ENCODE peak calls at places on chromosome 4, in seven cellular contexts. W is fibroblast of pulmonary artery, M is LNCaP clone FGC, Z is tibial nerve, R is sigmoid colon, E is prostate gland, K is fibroblast of mammary gland. Y is an unnamed sample.

GRCh38 chr4:79334783-79335182 is 8.9 kb upstream of the NAA11 start:
- DNase-seq in K (no peak), M (no peak), W (no peak), E (no peak), Z (no peak), R (no peak), Y (no peak)

GRCh38 chr4:2944882-2945526 is 18.2 kb downstream of the NOP14 start:
- DNase-seq in Z (no peak), W (no peak), K (no peak), E (no peak), R (peak; percentile 52), M (no peak), Y (no peak)

GRCh38 chr4:162497564-162498167 is 333.9 kb upstream of the FSTL5 start:
- DNase-seq in K (peak; percentile 51), W (peak; percentile 64), E (no peak), M (no peak), R (no peak), Z (no peak), Y (peak; percentile 66)

GRCh38 chr4:88963817-88964216 is 93.2 kb downstream of the FAM13A start:
- DNase-seq in M (no peak), R (no peak), K (peak; percentile 79), E (no peak), Z (no peak), W (peak; percentile 61), Y (peak; percentile 46)

GRCh38 chr4:88697113-88697512 is 516 bp downstream of the NAP1L5 start:
- DNase-seq in E (no peak), K (peak; percentile 69), Z (peak; percentile 17), M (no peak), W (peak; percentile 41), R (peak; percentile 82), Y (peak; percentile 30)

GRCh38 chr4:146033149-146033548 is 94.5 kb upstream of the ZNF827 start:
- DNase-seq in M (no peak), W (no peak), E (no peak), Z (no peak), K (no peak), R (no peak), Y (no peak)

GRCh38 chr4:169058312-169058711 is 48.3 kb upstream of the CBR4 start:
- DNase-seq in K (no peak), Z (no peak), R (no peak), E (no peak), M (no peak), W (no peak), Y (no peak)

GRCh38 chr4:5220028-5220427 is 168.7 kb downstream of the STK32B start:
- DNase-seq in R (no peak), E (no peak), M (peak; percentile 1), K (no peak), Z (no peak), W (peak; percentile 4), Y (peak; percentile 3)

GRCh38 chr4:53150631-53151488 is 215.0 kb downstream of the SCFD2 start:
- DNase-seq in W (peak; percentile 21), E (no peak), R (no peak), M (no peak), Z (no peak), K (no peak), Y (peak; percentile 21)

GRCh38 chr4:146949559-146949958 is 3.9 kb upstream of the TTC29 start:
- DNase-seq in K (no peak), E (no peak), Z (no peak), W (no peak), R (no peak), M (no peak), Y (no peak)

GRCh38 chr4:3880595-3881120 is 114.5 kb downstream of the ADRA2C start:
- DNase-seq in K (peak; percentile 45), M (peak; percentile 15), W (peak; percentile 50), Z (peak; percentile 24), E (peak; percentile 65), R (no peak), Y (peak; percentile 56)

GRCh38 chr4:5463361-5463760 is 245.0 kb downstream of the EVC2 start:
- DNase-seq in M (no peak), E (no peak), R (no peak), K (no peak), Z (no peak), W (no peak), Y (no peak)

GRCh38 chr4:76780781-76781697 is 116.9 kb downstream of the SOWAHB start:
- DNase-seq in E (no peak), W (no peak), Z (no peak), M (no peak), R (no peak), K (no peak), Y (no peak)

GRCh38 chr4:15935504-15936392 is 2.8 kb downstream of the FGFBP1 start:
- DNase-seq in W (no peak), E (no peak), K (no peak), M (no peak), Z (no peak), R (no peak), Y (peak; percentile 6)

GRCh38 chr4:82469776-82470345 is 39.5 kb downstream of the ENOPH1 start:
- DNase-seq in M (no peak), Z (no peak), R (no peak), K (peak; percentile 56), E (no peak), W (peak; percentile 68), Y (peak; percentile 64)

GRCh38 chr4:128635939-128636551 is 173.5 kb upstream of the JADE1 start:
- DNase-seq in M (no peak), E (no peak), K (no peak), Z (no peak), W (peak; percentile 6), R (no peak), Y (peak; percentile 22)

GRCh38 chr4:152676052-152676854 is 3.5 kb downstream of the TMEM154 start:
- DNase-seq in K (no peak), R (no peak), E (no peak), W (no peak), M (no peak), Z (no peak), Y (no peak)

GRCh38 chr4:119068529-119068962 is 67.1 kb upstream of the MYOZ2 start:
- DNase-seq in E (no peak), K (no peak), Z (no peak), W (no peak), R (no peak), M (no peak), Y (peak; percentile 22)

GRCh38 chr4:174521800-174522182 is 497 bp downstream of the HPGD start:
- DNase-seq in Z (no peak), E (peak; percentile 40), W (no peak), R (no peak), M (no peak), K (no peak), Y (no peak)

GRCh38 chr4:52932586-52933482 is 70.7 kb downstream of the RASL11B start:
- DNase-seq in K (peak; percentile 68), Z (no peak), W (peak; percentile 24), M (no peak), R (no peak), E (no peak), Y (peak; percentile 28)

GRCh38 chr4:159899596-159899995 is 796.7 kb downstream of the RAPGEF2 start:
- DNase-seq in R (no peak), Z (no peak), K (no peak), E (no peak), M (no peak), W (no peak), Y (no peak)

DNA sequence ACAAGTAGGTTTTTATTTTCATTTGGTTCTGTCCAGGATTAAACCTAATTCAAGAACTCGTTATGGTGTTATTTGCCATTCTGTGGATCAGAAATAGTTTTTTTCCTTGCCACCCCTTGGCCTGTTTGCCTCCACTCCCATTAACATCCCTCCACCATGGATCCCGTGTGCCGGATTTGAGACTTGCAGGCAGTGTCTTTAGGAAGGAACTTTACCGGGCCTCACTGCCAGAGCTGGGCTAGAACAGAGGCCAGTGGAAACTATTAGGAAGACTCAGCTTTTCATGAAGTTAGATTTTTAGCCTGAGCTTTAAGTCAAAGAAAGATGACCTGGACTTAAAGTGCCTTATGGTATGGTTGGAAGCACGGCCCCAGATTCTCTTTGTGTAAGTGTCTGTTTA is 2.4 kb downstream of the KLHL2 start:
- DNase-seq in K (no peak), W (no peak), M (no peak), E (no peak), R (no peak), Z (no peak), Y (no peak)
- H3K4me3 ChIP-seq in K (no peak overlapping the region), W (no peak overlapping the region), M (no peak overlapping the region), E (no peak overlapping the region), R (no peak overlapping the region), Z (no peak overlapping the region), Y (no peak overlapping the region)

GRCh38 chr4:140567722-140568121 is 1.0 kb downstream of the UCP1 start:
- DNase-seq in E (no peak), R (no peak), M (no peak), K (no peak), Z (no peak), W (peak; percentile 4), Y (peak; percentile 5)
- H3K4me3 ChIP-seq in E (no peak overlapping the region), R (peak overlapping the region; percentile 12), M (no peak overlapping the region), K (no peak overlapping the region), Z (no peak overlapping the region), W (peak overlapping the region; percentile 3), Y (no peak overlapping the region)

DNA sequence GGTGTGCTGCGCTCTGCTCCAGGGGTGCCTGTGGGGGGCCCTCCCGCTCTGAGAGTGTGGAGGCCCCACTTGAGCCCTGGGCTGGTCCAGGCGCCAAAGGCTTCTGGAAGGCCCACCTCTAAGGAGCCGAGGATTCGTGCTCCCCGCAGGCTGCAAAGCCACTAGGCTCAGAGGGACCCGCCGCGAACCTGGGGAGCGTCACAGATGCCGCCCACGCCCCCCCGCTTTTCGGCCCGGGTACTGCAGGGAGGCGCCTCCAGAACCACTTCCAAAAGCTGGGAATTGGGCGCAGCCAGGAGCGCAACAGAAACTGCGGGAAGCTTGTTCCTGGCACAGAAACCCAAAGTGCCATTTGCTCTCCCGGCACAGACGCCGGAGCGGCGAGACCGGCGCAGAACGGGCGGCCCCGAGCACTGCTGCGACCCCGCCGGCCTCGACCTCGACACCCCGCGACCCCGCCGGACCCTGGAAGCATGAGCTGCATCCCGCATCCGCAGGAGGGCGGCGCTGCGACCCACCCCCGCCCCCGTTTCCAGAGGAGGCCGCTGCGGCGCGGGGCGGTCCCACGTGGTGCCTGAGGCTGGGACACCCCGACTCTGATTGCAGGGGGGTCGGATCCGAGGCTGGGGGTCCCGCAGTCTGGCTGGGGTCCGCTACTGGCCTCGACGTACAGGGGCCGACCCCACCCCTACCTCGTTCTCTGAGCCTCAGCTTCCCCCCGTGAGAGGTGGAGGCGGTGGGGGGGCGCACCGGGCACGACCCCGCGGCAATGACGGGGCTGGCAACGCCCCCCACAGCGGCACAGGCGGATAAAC is 30.8 kb downstream of the CPLX1 start:
- DNase-seq in Z (no peak), W (no peak), R (no peak), M (no peak), K (no peak), E (no peak), Y (no peak)
- H3K4me3 ChIP-seq in Z (no peak overlapping the region), W (no peak overlapping the region), R (peak overlapping the region; percentile 44), M (no peak overlapping the region), K (no peak overlapping the region), E (peak overlapping the region; percentile 24), Y (no peak overlapping the region)

GRCh38 chr4:80340036-80340435 is 4.5 kb downstream of the CFAP299 start:
- DNase-seq in M (no peak), W (peak; percentile 47), E (no peak), Z (no peak), R (no peak), K (peak; percentile 70), Y (peak; percentile 22)

GRCh38 chr4:80335226-80335553 is 340 bp upstream of the CFAP299 start:
- DNase-seq in M (no peak), W (no peak), E (no peak), R (no peak), K (no peak), Z (no peak), Y (no peak)

GRCh38 chr4:80335554-80336358 is at the start of gene CFAP299:
- DNase-seq in W (peak; percentile 91), Z (peak; percentile 68), E (peak; percentile 74), R (peak; percentile 82), K (peak; percentile 86), M (peak; percentile 14), Y (peak; percentile 91)

GRCh38 chr4:80334568-80334967 is 962 bp upstream of the CFAP299 start:
- DNase-seq in R (no peak), M (no peak), K (no peak), E (no peak), Z (no peak), W (no peak), Y (no peak)

GRCh38 chr4:80336582-80336981 is 1.1 kb downstream of the CFAP299 start:
- DNase-seq in W (peak; percentile 53), R (peak; percentile 57), K (peak; percentile 42), M (no peak), E (peak; percentile 19), Z (no peak), Y (peak; percentile 50)
- H3K4me3 ChIP-seq in W (peak overlapping the region; percentile 73), R (peak overlapping the region; percentile 65), K (no peak overlapping the region), M (no peak overlapping the region), E (peak overlapping the region; percentile 44), Z (no peak overlapping the region), Y (no peak overlapping the region)